ENCODE peak calls at places on chromosomes 11 and 22, in seven cellular contexts. One of them, this sample, is unnamed.
A peak's percentile ranks its signal among the peaks of the same experiment; 100 is the strongest.

GRCh38 chr11:64074239-64074638 is 38.5 kb downstream of the FLRT1 start:
- DNase-seq in PC-9: no peak
- DNase-seq in adrenal gland: no peak
- DNase-seq in SJCRH30: no peak
- DNase-seq in pancreas: no peak
- DNase-seq in stomach: no peak
- DNase-seq in heart left ventricle: no peak
- DNase-seq in this sample: no peak

GRCh38 chr22:38751422-38752346 is 4.1 kb downstream of the SUN2 start:
- DNase-seq in SJCRH30: peak; percentile 95
- DNase-seq in adrenal gland: peak; percentile 41
- DNase-seq in PC-9: peak; percentile 62
- DNase-seq in pancreas: no peak
- DNase-seq in heart left ventricle: peak; percentile 64
- DNase-seq in stomach: peak; percentile 63
- DNase-seq in this sample: peak; percentile 70

GRCh38 chr11:3169235-3169951 is 4.3 kb upstream of the OSBPL5 start:
- DNase-seq in pancreas: peak; percentile 39
- DNase-seq in PC-9: no peak
- DNase-seq in SJCRH30: peak; percentile 71
- DNase-seq in adrenal gland: peak; percentile 63
- DNase-seq in heart left ventricle: peak; percentile 67
- DNase-seq in stomach: peak; percentile 34
- DNase-seq in this sample: no peak

GRCh38 chr11:66417000-66417399 is 3.8 kb upstream of the NPAS4 start:
- DNase-seq in PC-9: no peak
- DNase-seq in stomach: no peak
- DNase-seq in SJCRH30: no peak
- DNase-seq in adrenal gland: no peak
- DNase-seq in pancreas: no peak
- DNase-seq in heart left ventricle: no peak
- DNase-seq in this sample: no peak

GRCh38 chr11:48170176-48170839 is 46.3 kb upstream of the OR4B1 start:
- DNase-seq in heart left ventricle: peak; percentile 63
- DNase-seq in pancreas: no peak
- DNase-seq in adrenal gland: no peak
- DNase-seq in SJCRH30: no peak
- DNase-seq in PC-9: no peak
- DNase-seq in stomach: no peak
- DNase-seq in this sample: no peak

GRCh38 chr11:2074266-2074825 is 64.8 kb downstream of the IGF2 start:
- DNase-seq in stomach: peak; percentile 23
- DNase-seq in heart left ventricle: peak; percentile 17
- DNase-seq in pancreas: no peak
- DNase-seq in PC-9: no peak
- DNase-seq in SJCRH30: no peak
- DNase-seq in adrenal gland: no peak
- DNase-seq in this sample: no peak

GRCh38 chr11:95684170-95684569 is 105.4 kb downstream of the FAM76B start:
- DNase-seq in heart left ventricle: no peak
- DNase-seq in PC-9: no peak
- DNase-seq in SJCRH30: no peak
- DNase-seq in stomach: no peak
- DNase-seq in adrenal gland: no peak
- DNase-seq in pancreas: no peak
- DNase-seq in this sample: no peak

GRCh38 chr11:2137202-2138071 is 1.8 kb downstream of the IGF2 start:
- DNase-seq in pancreas: no peak
- DNase-seq in heart left ventricle: peak; percentile 74
- DNase-seq in SJCRH30: peak; percentile 94
- DNase-seq in PC-9: no peak
- DNase-seq in adrenal gland: peak; percentile 42
- DNase-seq in stomach: peak; percentile 61
- DNase-seq in this sample: no peak

GRCh38 chr11:106988151-106988806 is 30.0 kb downstream of the GUCY1A2 start:
- DNase-seq in stomach: no peak
- DNase-seq in adrenal gland: peak; percentile 4
- DNase-seq in PC-9: no peak
- DNase-seq in pancreas: no peak
- DNase-seq in heart left ventricle: peak; percentile 19
- DNase-seq in SJCRH30: no peak
- DNase-seq in this sample: no peak

GRCh38 chr22:48335442-48336139 is 1492.1 kb downstream of the BRD1 start:
- DNase-seq in pancreas: no peak
- DNase-seq in heart left ventricle: no peak
- DNase-seq in stomach: no peak
- DNase-seq in PC-9: no peak
- DNase-seq in adrenal gland: no peak
- DNase-seq in SJCRH30: no peak
- DNase-seq in this sample: no peak

GRCh38 chr11:567036-567628 is 6.4 kb downstream of the RASSF7 start:
- DNase-seq in PC-9: no peak
- DNase-seq in heart left ventricle: no peak
- DNase-seq in adrenal gland: no peak
- DNase-seq in pancreas: no peak
- DNase-seq in SJCRH30: no peak
- DNase-seq in stomach: no peak
- DNase-seq in this sample: no peak

GRCh38 chr22:17230239-17230638 is 11.0 kb upstream of the ADA2 start:
- DNase-seq in adrenal gland: no peak
- DNase-seq in PC-9: no peak
- DNase-seq in heart left ventricle: no peak
- DNase-seq in pancreas: no peak
- DNase-seq in stomach: no peak
- DNase-seq in SJCRH30: no peak
- DNase-seq in this sample: peak; percentile 53

GRCh38 chr11:118176400-118177134 is at the start of gene SCN2B:
- DNase-seq in pancreas: no peak
- DNase-seq in heart left ventricle: no peak
- DNase-seq in PC-9: no peak
- DNase-seq in stomach: no peak
- DNase-seq in SJCRH30: no peak
- DNase-seq in adrenal gland: no peak
- DNase-seq in this sample: no peak

GRCh38 chr11:62057069-62057468 is 66.7 kb upstream of the INCENP start:
- DNase-seq in pancreas: no peak
- DNase-seq in stomach: no peak
- DNase-seq in heart left ventricle: no peak
- DNase-seq in SJCRH30: no peak
- DNase-seq in adrenal gland: no peak
- DNase-seq in PC-9: no peak
- DNase-seq in this sample: no peak

GRCh38 chr22:49087716-49088660 is 739.7 kb downstream of the BRD1 start:
- DNase-seq in PC-9: no peak
- DNase-seq in pancreas: no peak
- DNase-seq in stomach: no peak
- DNase-seq in SJCRH30: no peak
- DNase-seq in heart left ventricle: no peak
- DNase-seq in adrenal gland: no peak
- DNase-seq in this sample: no peak

GRCh38 chr22:39369186-39369585 is 19.4 kb downstream of the SYNGR1 start:
- DNase-seq in pancreas: no peak
- DNase-seq in adrenal gland: no peak
- DNase-seq in stomach: no peak
- DNase-seq in PC-9: no peak
- DNase-seq in heart left ventricle: no peak
- DNase-seq in SJCRH30: no peak
- DNase-seq in this sample: no peak

GRCh38 chr11:8593935-8594909 is at the start of gene STK33:
- DNase-seq in heart left ventricle: peak; percentile 81
- DNase-seq in stomach: peak; percentile 66
- DNase-seq in PC-9: no peak
- DNase-seq in pancreas: peak; percentile 73
- DNase-seq in adrenal gland: peak; percentile 73
- DNase-seq in SJCRH30: peak; percentile 72
- DNase-seq in this sample: no peak

GRCh38 chr11:35567737-35568465 is 42.5 kb upstream of the PAMR1 start:
- DNase-seq in heart left ventricle: no peak
- DNase-seq in SJCRH30: peak; percentile 33
- DNase-seq in PC-9: peak; percentile 88
- DNase-seq in pancreas: no peak
- DNase-seq in adrenal gland: no peak
- DNase-seq in stomach: no peak
- DNase-seq in this sample: peak; percentile 77

GRCh38 chr22:28021116-28021997 is 102.3 kb upstream of the PITPNB start:
- DNase-seq in heart left ventricle: peak; percentile 10
- DNase-seq in stomach: peak; percentile 20
- DNase-seq in PC-9: no peak
- DNase-seq in SJCRH30: peak; percentile 20
- DNase-seq in adrenal gland: no peak
- DNase-seq in pancreas: peak; percentile 6
- DNase-seq in this sample: no peak

DNA sequence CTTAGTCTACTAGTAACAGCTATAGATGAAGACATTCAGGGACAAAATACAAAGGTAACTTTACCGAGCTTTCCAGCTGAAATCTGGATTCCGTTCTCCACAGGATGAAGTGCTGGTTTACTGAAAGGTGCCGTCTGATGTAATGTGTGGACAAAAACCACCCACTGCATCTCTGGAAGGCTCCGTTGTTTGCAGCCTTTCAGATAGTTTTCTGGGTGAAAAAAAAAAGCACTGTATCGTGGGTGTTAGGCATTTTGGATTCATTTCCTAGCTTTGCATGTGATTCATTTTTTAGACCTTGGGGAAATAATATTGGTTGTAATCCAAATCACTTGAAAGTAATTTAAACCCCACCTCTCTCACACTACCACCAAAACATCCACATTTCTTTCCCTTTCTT is 10.4 kb downstream of the JAM3 start:
- DNase-seq in PC-9: no peak
- DNase-seq in pancreas: no peak
- DNase-seq in stomach: no peak
- DNase-seq in adrenal gland: no peak
- DNase-seq in SJCRH30: no peak
- DNase-seq in heart left ventricle: no peak
- DNase-seq in this sample: no peak
- H3K27ac ChIP-seq in PC-9: no peak overlapping the region
- H3K27ac ChIP-seq in pancreas: no peak overlapping the region
- H3K27ac ChIP-seq in stomach: no peak overlapping the region
- H3K27ac ChIP-seq in adrenal gland: no peak overlapping the region
- H3K27ac ChIP-seq in SJCRH30: no peak overlapping the region
- H3K27ac ChIP-seq in heart left ventricle: no peak overlapping the region
- H3K27ac ChIP-seq in this sample: no peak overlapping the region

DNA sequence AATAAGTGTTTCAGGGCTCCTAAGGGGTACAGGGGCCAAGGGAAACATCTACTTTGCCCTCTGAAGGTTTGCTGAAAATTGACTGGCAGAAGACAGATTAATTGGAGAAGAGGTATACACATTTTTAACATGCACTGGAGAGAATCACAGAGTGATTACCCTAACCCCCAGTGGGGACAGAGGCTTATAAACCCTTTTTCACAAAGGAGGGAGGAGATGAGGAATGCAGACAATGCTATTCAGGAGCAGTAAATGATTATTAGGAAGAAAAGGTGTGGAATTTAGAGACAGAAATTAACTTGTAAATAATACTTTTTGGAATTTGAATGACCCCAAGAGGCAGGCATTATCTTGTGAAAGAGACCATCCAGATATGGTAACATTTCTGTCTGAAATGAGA is 582.4 kb upstream of the B3GAT1 start:
- DNase-seq in adrenal gland: no peak
- DNase-seq in pancreas: no peak
- DNase-seq in PC-9: no peak
- DNase-seq in heart left ventricle: no peak
- DNase-seq in stomach: no peak
- DNase-seq in SJCRH30: no peak
- DNase-seq in this sample: no peak
- H3K27ac ChIP-seq in adrenal gland: no peak overlapping the region
- H3K27ac ChIP-seq in pancreas: no peak overlapping the region
- H3K27ac ChIP-seq in PC-9: no peak overlapping the region
- H3K27ac ChIP-seq in heart left ventricle: no peak overlapping the region
- H3K27ac ChIP-seq in stomach: no peak overlapping the region
- H3K27ac ChIP-seq in SJCRH30: peak overlapping the region; percentile 66
- H3K27ac ChIP-seq in this sample: no peak overlapping the region

GRCh38 chr11:77069336-77069968 is 2.7 kb downstream of the CAPN5 start:
- DNase-seq in stomach: no peak
- DNase-seq in pancreas: peak; percentile 9
- DNase-seq in heart left ventricle: peak; percentile 3
- DNase-seq in PC-9: no peak
- DNase-seq in adrenal gland: no peak
- DNase-seq in SJCRH30: no peak
- DNase-seq in this sample: no peak

GRCh38 chr11:77066229-77067023 is at the start of gene CAPN5:
- DNase-seq in adrenal gland: peak; percentile 95
- DNase-seq in pancreas: peak; percentile 91
- DNase-seq in PC-9: peak; percentile 74
- DNase-seq in stomach: peak; percentile 94
- DNase-seq in SJCRH30: peak; percentile 92
- DNase-seq in heart left ventricle: peak; percentile 95
- DNase-seq in this sample: peak; percentile 26

GRCh38 chr11:77065878-77066228 is 918 bp upstream of the CAPN5 start:
- DNase-seq in heart left ventricle: peak; percentile 61
- DNase-seq in adrenal gland: peak; percentile 32
- DNase-seq in PC-9: no peak
- DNase-seq in SJCRH30: peak; percentile 25
- DNase-seq in pancreas: no peak
- DNase-seq in stomach: no peak
- DNase-seq in this sample: no peak

GRCh38 chr11:77068461-77069335 is 1.9 kb downstream of the CAPN5 start:
- DNase-seq in heart left ventricle: peak; percentile 8
- DNase-seq in stomach: no peak
- DNase-seq in pancreas: peak; percentile 13
- DNase-seq in adrenal gland: no peak
- DNase-seq in SJCRH30: no peak
- DNase-seq in PC-9: no peak
- DNase-seq in this sample: no peak

GRCh38 chr11:77067776-77068460 is 1.1 kb downstream of the CAPN5 start:
- DNase-seq in stomach: no peak
- DNase-seq in SJCRH30: no peak
- DNase-seq in pancreas: no peak
- DNase-seq in heart left ventricle: peak; percentile 26
- DNase-seq in adrenal gland: no peak
- DNase-seq in PC-9: no peak
- DNase-seq in this sample: no peak
- H3K27ac ChIP-seq in stomach: peak overlapping the region; percentile 2
- H3K27ac ChIP-seq in SJCRH30: no peak overlapping the region
- H3K27ac ChIP-seq in pancreas: no peak overlapping the region
- H3K27ac ChIP-seq in heart left ventricle: no peak overlapping the region
- H3K27ac ChIP-seq in adrenal gland: no peak overlapping the region
- H3K27ac ChIP-seq in PC-9: no peak overlapping the region
- H3K27ac ChIP-seq in this sample: no peak overlapping the region

GRCh38 chr22:19826619-19826950 is 28.1 kb downstream of the GNB1L start:
- DNase-seq in PC-9: no peak
- DNase-seq in pancreas: no peak
- DNase-seq in stomach: no peak
- DNase-seq in heart left ventricle: no peak
- DNase-seq in adrenal gland: no peak
- DNase-seq in SJCRH30: no peak
- DNase-seq in this sample: no peak

GRCh38 chr22:19825904-19826618 is 28.6 kb downstream of the GNB1L start:
- DNase-seq in pancreas: no peak
- DNase-seq in stomach: peak; percentile 24
- DNase-seq in adrenal gland: no peak
- DNase-seq in SJCRH30: no peak
- DNase-seq in PC-9: no peak
- DNase-seq in heart left ventricle: no peak
- DNase-seq in this sample: no peak

GRCh38 chr22:19824197-19825015 is 30.3 kb downstream of the GNB1L start:
- DNase-seq in stomach: peak; percentile 11
- DNase-seq in adrenal gland: no peak
- DNase-seq in PC-9: peak; percentile 75
- DNase-seq in SJCRH30: peak; percentile 72
- DNase-seq in heart left ventricle: no peak
- DNase-seq in pancreas: no peak
- DNase-seq in this sample: no peak

GRCh38 chr22:19823638-19824196 is 31.0 kb downstream of the GNB1L start:
- DNase-seq in adrenal gland: no peak
- DNase-seq in SJCRH30: peak; percentile 1
- DNase-seq in pancreas: peak; percentile 7
- DNase-seq in heart left ventricle: no peak
- DNase-seq in PC-9: peak; percentile 81
- DNase-seq in stomach: peak; percentile 14
- DNase-seq in this sample: no peak

GRCh38 chr22:19825016-19825339 is 29.7 kb downstream of the GNB1L start:
- DNase-seq in adrenal gland: no peak
- DNase-seq in PC-9: no peak
- DNase-seq in stomach: peak; percentile 5
- DNase-seq in pancreas: peak; percentile 7
- DNase-seq in heart left ventricle: no peak
- DNase-seq in SJCRH30: no peak
- DNase-seq in this sample: no peak
- H3K27ac ChIP-seq in adrenal gland: no peak overlapping the region
- H3K27ac ChIP-seq in PC-9: no peak overlapping the region
- H3K27ac ChIP-seq in stomach: no peak overlapping the region
- H3K27ac ChIP-seq in pancreas: no peak overlapping the region
- H3K27ac ChIP-seq in heart left ventricle: no peak overlapping the region
- H3K27ac ChIP-seq in SJCRH30: no peak overlapping the region
- H3K27ac ChIP-seq in this sample: no peak overlapping the region